ENCODE peak calls at places on chromosome 16, in five cellular contexts. One of them, this sample, is unnamed.

GRCh38 chr16:23679274-23679985 is 741 bp downstream of the PLK1 start:
- DNase-seq in fibroblast of the aortic adventitia: peak; percentile 27
- DNase-seq in foreskin fibroblast: peak; percentile 56
- DNase-seq in GM13977: peak; percentile 44
- DNase-seq in transverse colon: peak; percentile 56
- DNase-seq in this sample: peak; percentile 39

GRCh38 chr16:5972747-5973146 is 875.2 kb upstream of the EEF2KMT start:
- DNase-seq in GM13977: no peak
- DNase-seq in transverse colon: no peak
- DNase-seq in fibroblast of the aortic adventitia: no peak
- DNase-seq in foreskin fibroblast: no peak
- DNase-seq in this sample: no peak

GRCh38 chr16:87053016-87053982 is 263.9 kb downstream of the C16orf95 start:
- DNase-seq in foreskin fibroblast: no peak
- DNase-seq in transverse colon: no peak
- DNase-seq in GM13977: no peak
- DNase-seq in fibroblast of the aortic adventitia: no peak
- DNase-seq in this sample: no peak

GRCh38 chr16:11047057-11047456 is 102.7 kb downstream of the CLEC16A start:
- DNase-seq in fibroblast of the aortic adventitia: peak; percentile 90
- DNase-seq in transverse colon: no peak
- DNase-seq in foreskin fibroblast: peak; percentile 88
- DNase-seq in GM13977: no peak
- DNase-seq in this sample: no peak

GRCh38 chr16:11138769-11139623 is 117.0 kb downstream of the SOCS1 start:
- DNase-seq in GM13977: no peak
- DNase-seq in fibroblast of the aortic adventitia: peak; percentile 76
- DNase-seq in transverse colon: no peak
- DNase-seq in foreskin fibroblast: peak; percentile 71
- DNase-seq in this sample: no peak

GRCh38 chr16:5442986-5443385 is 345.4 kb upstream of the EEF2KMT start:
- DNase-seq in transverse colon: no peak
- DNase-seq in foreskin fibroblast: no peak
- DNase-seq in GM13977: no peak
- DNase-seq in fibroblast of the aortic adventitia: no peak
- DNase-seq in this sample: no peak

GRCh38 chr16:68902376-68903345 is 59.3 kb downstream of the TANGO6 start:
- DNase-seq in fibroblast of the aortic adventitia: peak; percentile 74
- DNase-seq in foreskin fibroblast: peak; percentile 55
- DNase-seq in GM13977: peak; percentile 45
- DNase-seq in transverse colon: peak; percentile 50
- DNase-seq in this sample: peak; percentile 35

GRCh38 chr16:86959182-86959651 is 358.0 kb downstream of the C16orf95 start:
- DNase-seq in GM13977: no peak
- DNase-seq in fibroblast of the aortic adventitia: no peak
- DNase-seq in foreskin fibroblast: no peak
- DNase-seq in transverse colon: no peak
- DNase-seq in this sample: peak; percentile 71

GRCh38 chr16:73166394-73166971 is 118.6 kb upstream of the ZFHX3 start:
- DNase-seq in foreskin fibroblast: no peak
- DNase-seq in fibroblast of the aortic adventitia: peak; percentile 65
- DNase-seq in GM13977: no peak
- DNase-seq in transverse colon: no peak
- DNase-seq in this sample: no peak

GRCh38 chr16:14285542-14286380 is 214.6 kb downstream of the MRTFB start:
- DNase-seq in fibroblast of the aortic adventitia: peak; percentile 99
- DNase-seq in transverse colon: peak; percentile 95
- DNase-seq in foreskin fibroblast: peak; percentile 98
- DNase-seq in GM13977: peak; percentile 94
- DNase-seq in this sample: peak; percentile 99

GRCh38 chr16:31008154-31008950 is 2.1 kb downstream of the STX1B start:
- DNase-seq in transverse colon: no peak
- DNase-seq in fibroblast of the aortic adventitia: no peak
- DNase-seq in GM13977: no peak
- DNase-seq in foreskin fibroblast: peak; percentile 82
- DNase-seq in this sample: no peak

GRCh38 chr16:88284101-88284500 is 98.7 kb upstream of the ZNF469 start:
- DNase-seq in foreskin fibroblast: no peak
- DNase-seq in GM13977: no peak
- DNase-seq in fibroblast of the aortic adventitia: no peak
- DNase-seq in transverse colon: no peak
- DNase-seq in this sample: no peak

GRCh38 chr16:14286381-14287230 is 215.5 kb downstream of the MRTFB start:
- DNase-seq in foreskin fibroblast: peak; percentile 12
- DNase-seq in fibroblast of the aortic adventitia: no peak
- DNase-seq in transverse colon: peak; percentile 22
- DNase-seq in GM13977: peak; percentile 55
- DNase-seq in this sample: no peak

GRCh38 chr16:56013962-56014552 is 138.9 kb upstream of the CES5A start:
- DNase-seq in GM13977: no peak
- DNase-seq in foreskin fibroblast: peak; percentile 1
- DNase-seq in fibroblast of the aortic adventitia: peak; percentile 2
- DNase-seq in transverse colon: peak; percentile 8
- DNase-seq in this sample: peak; percentile 94

GRCh38 chr16:66898207-66898606 is 17.9 kb downstream of the PDP2 start:
- DNase-seq in fibroblast of the aortic adventitia: peak; percentile 78
- DNase-seq in GM13977: no peak
- DNase-seq in transverse colon: no peak
- DNase-seq in foreskin fibroblast: peak; percentile 86
- DNase-seq in this sample: no peak

GRCh38 chr16:56961851-56962281 is at the start of gene CETP:
- DNase-seq in fibroblast of the aortic adventitia: no peak
- DNase-seq in GM13977: no peak
- DNase-seq in transverse colon: no peak
- DNase-seq in foreskin fibroblast: no peak
- DNase-seq in this sample: no peak

GRCh38 chr16:34078697-34079096 is 619.3 kb downstream of the TP53TG3F start:
- DNase-seq in GM13977: no peak
- DNase-seq in foreskin fibroblast: peak; percentile 3
- DNase-seq in fibroblast of the aortic adventitia: peak; percentile 40
- DNase-seq in transverse colon: no peak
- DNase-seq in this sample: no peak

GRCh38 chr16:9578459-9578858 is 487.0 kb downstream of the HAPSTR1 start:
- DNase-seq in transverse colon: no peak
- DNase-seq in fibroblast of the aortic adventitia: no peak
- DNase-seq in foreskin fibroblast: no peak
- DNase-seq in GM13977: no peak
- DNase-seq in this sample: no peak

GRCh38 chr16:81130126-81130525 is 33.9 kb upstream of the GCSH start:
- DNase-seq in fibroblast of the aortic adventitia: no peak
- DNase-seq in GM13977: no peak
- DNase-seq in foreskin fibroblast: no peak
- DNase-seq in transverse colon: no peak
- DNase-seq in this sample: no peak

GRCh38 chr16:21646721-21647561 is 5.5 kb downstream of the IGSF6 start:
- DNase-seq in foreskin fibroblast: no peak
- DNase-seq in fibroblast of the aortic adventitia: no peak
- DNase-seq in transverse colon: peak; percentile 62
- DNase-seq in GM13977: peak; percentile 65
- DNase-seq in this sample: no peak

GRCh38 chr16:86573215-86573614 is 5.1 kb upstream of the FOXL1 start:
- DNase-seq in fibroblast of the aortic adventitia: no peak
- DNase-seq in foreskin fibroblast: peak; percentile 75
- DNase-seq in transverse colon: no peak
- DNase-seq in GM13977: no peak
- DNase-seq in this sample: no peak

GRCh38 chr16:13936596-13937081 is 16.7 kb downstream of the ERCC4 start:
- DNase-seq in fibroblast of the aortic adventitia: peak; percentile 70
- DNase-seq in transverse colon: no peak
- DNase-seq in foreskin fibroblast: peak; percentile 77
- DNase-seq in GM13977: no peak
- DNase-seq in this sample: no peak

GRCh38 chr16:28863929-28864886 is 565 bp downstream of the SH2B1 start:
- DNase-seq in fibroblast of the aortic adventitia: peak; percentile 64
- DNase-seq in transverse colon: peak; percentile 65
- DNase-seq in GM13977: peak; percentile 45
- DNase-seq in foreskin fibroblast: peak; percentile 69
- DNase-seq in this sample: peak; percentile 35

DNA sequence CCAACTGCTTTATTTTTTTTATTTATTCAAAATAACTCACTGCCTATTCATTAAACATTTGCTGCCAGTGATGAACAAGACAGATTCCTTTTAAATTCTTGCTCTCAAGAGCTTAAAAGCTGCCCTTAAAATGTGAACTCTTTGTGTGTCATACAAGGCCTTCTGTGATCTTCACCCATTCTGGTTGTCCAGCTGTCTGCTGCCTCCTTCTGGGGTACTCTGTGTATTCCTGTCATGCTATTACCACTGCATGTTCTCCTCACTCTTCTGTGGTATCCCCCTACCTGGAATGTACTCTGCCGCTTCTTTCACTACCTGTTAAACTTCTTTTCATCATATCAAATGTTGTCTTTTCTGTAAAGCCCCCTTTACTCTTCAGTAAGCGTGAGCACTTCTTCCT is 165.8 kb downstream of the CHD9 start:
- DNase-seq in foreskin fibroblast: peak; percentile 45
- DNase-seq in fibroblast of the aortic adventitia: peak; percentile 55
- DNase-seq in GM13977: no peak
- DNase-seq in transverse colon: no peak
- DNase-seq in this sample: no peak
- TF ChIP-seq CTCF in foreskin fibroblast: peak; percentile 42
- TF ChIP-seq CTCF in fibroblast of the aortic adventitia: peak; percentile 37
- TF ChIP-seq CTCF in GM13977: peak; percentile 25
- TF ChIP-seq CTCF in transverse colon: no peak
- TF ChIP-seq CTCF in this sample: no peak

DNA sequence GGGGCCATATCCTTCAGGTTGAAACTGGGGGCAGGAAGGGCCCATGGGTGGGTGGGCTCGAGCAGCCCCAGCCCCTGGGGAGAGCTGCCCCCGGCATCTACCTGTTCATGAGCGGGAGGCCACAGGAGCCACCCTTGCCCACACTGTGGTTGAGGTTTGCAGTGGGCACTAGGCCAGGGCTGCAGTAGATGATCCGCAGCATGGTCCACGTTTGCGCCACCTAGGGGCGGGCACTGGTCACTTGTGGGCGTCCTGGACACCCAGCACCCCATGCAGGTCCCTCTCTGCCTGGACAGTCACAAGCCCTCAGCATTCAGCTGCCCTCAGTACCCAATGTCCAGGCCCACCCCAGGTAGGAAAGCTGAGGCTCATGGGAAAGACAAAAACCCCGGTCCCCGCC is 1.8 kb upstream of the JMJD8 start:
- DNase-seq in transverse colon: peak; percentile 64
- DNase-seq in foreskin fibroblast: peak; percentile 62
- DNase-seq in GM13977: no peak
- DNase-seq in fibroblast of the aortic adventitia: peak; percentile 25
- DNase-seq in this sample: peak; percentile 65
- TF ChIP-seq CTCF in transverse colon: peak; percentile 49
- TF ChIP-seq CTCF in foreskin fibroblast: peak; percentile 25
- TF ChIP-seq CTCF in GM13977: peak; percentile 42
- TF ChIP-seq CTCF in fibroblast of the aortic adventitia: peak; percentile 47
- TF ChIP-seq CTCF in this sample: peak; percentile 45

DNA sequence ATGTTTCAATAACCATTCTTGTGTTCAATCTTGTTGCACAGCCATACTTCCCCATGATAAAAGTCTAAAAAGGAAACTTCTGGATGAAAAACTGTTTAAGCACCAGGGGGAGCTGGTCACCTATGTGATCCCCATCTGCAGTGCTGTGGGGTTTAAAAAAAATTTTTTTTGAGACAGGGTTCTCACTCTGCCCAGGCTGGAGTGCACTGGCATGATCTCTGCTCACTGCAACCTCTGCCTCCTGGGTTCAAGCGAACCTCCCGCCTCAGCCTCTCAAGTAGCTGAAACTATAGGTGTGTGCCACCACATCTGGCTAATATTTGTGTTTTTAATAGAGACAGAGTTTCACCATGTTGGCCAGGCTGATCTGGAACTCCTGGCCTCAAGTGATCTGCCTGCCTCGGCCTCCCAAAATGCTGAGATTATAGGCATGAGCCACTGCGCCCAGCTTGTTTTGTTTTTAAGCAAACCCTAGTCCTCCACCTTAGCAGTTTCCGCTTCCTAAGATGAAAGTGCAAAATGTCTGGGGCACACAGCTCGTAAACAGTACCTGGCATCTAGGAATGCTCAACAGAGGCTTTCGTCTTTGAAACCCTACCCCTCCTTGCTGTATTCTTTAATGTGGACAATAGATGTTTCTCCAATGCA is 25.4 kb downstream of the DNAJA2 start:
- DNase-seq in foreskin fibroblast: peak; percentile 70
- DNase-seq in fibroblast of the aortic adventitia: peak; percentile 63
- DNase-seq in GM13977: peak; percentile 55
- DNase-seq in transverse colon: no peak
- DNase-seq in this sample: peak; percentile 19
- TF ChIP-seq CTCF in foreskin fibroblast: peak; percentile 61
- TF ChIP-seq CTCF in fibroblast of the aortic adventitia: peak; percentile 63
- TF ChIP-seq CTCF in GM13977: peak; percentile 54
- TF ChIP-seq CTCF in transverse colon: peak; percentile 33
- TF ChIP-seq CTCF in this sample: peak; percentile 53

GRCh38 chr16:46688657-46689491 is at the start of gene VPS35:
- DNase-seq in transverse colon: peak; percentile 100
- DNase-seq in foreskin fibroblast: peak; percentile 99
- DNase-seq in GM13977: peak; percentile 95
- DNase-seq in fibroblast of the aortic adventitia: peak; percentile 99
- DNase-seq in this sample: peak; percentile 100

GRCh38 chr16:46689492-46690280 is at the start of gene ORC6:
- DNase-seq in GM13977: peak; percentile 95
- DNase-seq in transverse colon: peak; percentile 98
- DNase-seq in fibroblast of the aortic adventitia: peak; percentile 96
- DNase-seq in foreskin fibroblast: peak; percentile 98
- DNase-seq in this sample: peak; percentile 99

GRCh38 chr16:46688101-46688656 is 799 bp downstream of the VPS35 start:
- DNase-seq in fibroblast of the aortic adventitia: peak; percentile 27
- DNase-seq in GM13977: no peak
- DNase-seq in transverse colon: peak; percentile 51
- DNase-seq in foreskin fibroblast: peak; percentile 29
- DNase-seq in this sample: no peak

GRCh38 chr16:46691720-46692119 is 2.3 kb downstream of the ORC6 start:
- DNase-seq in GM13977: no peak
- DNase-seq in foreskin fibroblast: peak; percentile 19
- DNase-seq in fibroblast of the aortic adventitia: peak; percentile 72
- DNase-seq in transverse colon: no peak
- DNase-seq in this sample: no peak

DNA sequence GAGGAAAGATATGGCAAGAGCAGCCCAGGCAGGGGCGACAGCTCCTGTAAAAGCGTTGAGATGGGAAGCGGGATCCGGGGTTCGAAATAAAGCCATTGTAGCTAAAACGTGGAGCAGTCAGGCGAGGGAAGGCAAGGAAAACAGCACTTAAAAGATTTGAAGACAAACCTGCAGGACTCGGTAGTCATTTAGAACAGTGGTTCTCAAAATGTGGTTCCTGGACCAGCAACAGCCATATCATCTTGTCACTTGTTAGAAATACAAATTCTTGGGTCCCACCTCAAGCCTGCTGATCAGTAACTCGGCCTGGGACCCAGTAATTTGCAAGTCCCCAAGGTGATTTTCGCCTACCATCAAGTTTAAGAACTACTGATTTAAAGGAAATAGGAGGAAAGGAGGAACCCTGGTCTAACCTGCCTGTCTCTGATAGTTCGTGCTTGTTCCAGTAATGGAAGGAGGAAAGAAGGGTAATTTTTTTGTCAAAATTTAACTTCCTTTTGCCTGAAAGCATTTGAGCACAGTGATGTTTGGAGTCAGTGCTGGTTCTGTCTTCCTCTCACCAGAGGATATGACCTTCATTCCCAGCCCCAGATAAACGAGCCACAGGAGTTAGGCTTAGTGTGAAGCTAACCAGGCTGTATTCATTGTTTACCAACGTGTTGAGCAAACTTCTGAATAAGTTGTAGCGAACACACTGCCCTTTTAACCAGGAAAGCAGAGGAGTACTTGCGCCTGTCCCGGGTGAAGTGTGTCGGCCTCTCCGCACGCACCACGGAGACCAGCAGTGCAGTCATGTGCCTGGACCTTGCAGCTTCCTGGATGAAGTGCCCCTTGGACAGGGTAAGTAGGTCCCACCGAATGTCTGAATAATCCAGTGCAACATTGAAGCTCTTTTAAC is 1.1 kb downstream of the ORC6 start:
- DNase-seq in transverse colon: peak; percentile 38
- DNase-seq in fibroblast of the aortic adventitia: peak; percentile 43
- DNase-seq in GM13977: no peak
- DNase-seq in foreskin fibroblast: peak; percentile 63
- DNase-seq in this sample: no peak
- TF ChIP-seq CTCF in transverse colon: no peak
- TF ChIP-seq CTCF in fibroblast of the aortic adventitia: no peak
- TF ChIP-seq CTCF in GM13977: no peak
- TF ChIP-seq CTCF in foreskin fibroblast: no peak
- TF ChIP-seq CTCF in this sample: no peak